ENCODE peak calls at places on chromosomes 7 and 10, in nine cellular contexts. L, A, F, Q, T, C, Y, W and K are unnamed samples.

GRCh38 chr7:949021-949934 is 5.2 kb downstream of the ADAP1 start:
- DNase-seq in Y (peak), L (peak), C (no peak), F (no peak), Q (no peak), T (no peak), A (peak), W (no peak), K (no peak)

GRCh38 chr10:72709041-72709440 is 17.1 kb downstream of the MCU start:
- DNase-seq in T (no peak), Q (no peak), A (no peak), C (no peak), F (peak), L (no peak), Y (no peak), W (peak), K (no peak)

GRCh38 chr7:43838201-43838659 is 31.1 kb downstream of the MRPS24 start:
- DNase-seq in F (no peak), L (no peak), T (no peak), Q (no peak), A (no peak), W (no peak), Y (no peak), C (no peak), K (no peak)

GRCh38 chr10:117674641-117675040 is 132.1 kb downstream of the EMX2 start:
- DNase-seq in C (no peak), T (no peak), A (no peak), Y (no peak), F (no peak), W (no peak), Q (no peak), L (no peak), K (no peak)

GRCh38 chr10:124917939-124918830 is 23.7 kb upstream of the ZRANB1 start:
- DNase-seq in F (peak), T (no peak), L (no peak), W (peak), Y (no peak), A (no peak), Q (no peak), C (no peak), K (no peak)

GRCh38 chr7:93043393-93043985 is 74.3 kb downstream of the SAMD9 start:
- DNase-seq in Q (no peak), L (no peak), C (peak), Y (no peak), F (peak), T (no peak), W (peak), A (no peak), K (peak)

GRCh38 chr10:94212876-94213595 is 149.7 kb downstream of the NOC3L start:
- DNase-seq in Y (no peak), F (peak), A (peak), W (peak), Q (no peak), T (no peak), C (no peak), L (no peak), K (no peak)

GRCh38 chr10:52542891-52543290 is 228.8 kb downstream of the DKK1 start:
- DNase-seq in T (no peak), C (no peak), W (peak), F (no peak), Q (no peak), Y (no peak), L (no peak), A (no peak), K (no peak)

GRCh38 chr10:128781636-128782035 is 655.4 kb upstream of the MKI67 start:
- DNase-seq in T (no peak), Q (no peak), W (no peak), Y (no peak), F (no peak), C (no peak), A (no peak), L (no peak), K (no peak)

DNA sequence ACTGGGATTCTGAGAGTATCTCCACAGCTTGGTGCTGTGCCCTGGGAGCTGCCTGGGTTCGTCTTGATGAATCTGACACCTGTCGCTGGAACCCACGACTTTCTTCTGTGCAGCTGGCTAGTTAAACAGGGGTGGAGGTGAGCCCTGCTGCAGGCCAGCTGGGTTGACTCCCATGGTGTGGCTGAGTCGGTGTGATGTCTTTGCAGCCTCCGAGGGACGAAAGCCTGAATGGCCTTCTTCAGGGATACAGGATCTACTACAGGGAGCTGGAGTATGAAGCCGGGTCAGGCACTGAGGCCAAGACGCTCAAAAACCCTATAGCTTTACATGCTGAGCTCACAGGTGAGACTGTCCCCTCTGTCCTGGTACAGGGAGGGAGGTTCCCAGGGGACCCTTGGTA is 508.1 kb upstream of the FOXK1 start:
- DNase-seq in C (no peak), W (no peak), A (no peak), Y (no peak), F (no peak), Q (no peak), L (no peak), T (no peak), K (no peak)
- TF ChIP-seq CTCF in C (no peak), W (no peak), A (no peak), Y (no peak), F (no peak), Q (no peak), L (no peak), T (no peak), K (no peak)

GRCh38 chr7:12207046-12207445 is 4.0 kb upstream of the TMEM106B start:
- DNase-seq in F (no peak), L (no peak), W (no peak), Q (no peak), Y (peak), A (no peak), T (no peak), C (no peak), K (no peak)

GRCh38 chr7:12217311-12217710 is 6.2 kb downstream of the TMEM106B start:
- DNase-seq in A (no peak), W (no peak), C (no peak), F (no peak), T (no peak), Q (no peak), Y (no peak), L (no peak), K (no peak)

GRCh38 chr7:12212051-12212485 is 974 bp downstream of the TMEM106B start:
- DNase-seq in F (peak), A (no peak), Q (no peak), T (no peak), Y (peak), C (no peak), W (peak), L (no peak), K (no peak)

GRCh38 chr7:12210179-12211053 is 678 bp upstream of the TMEM106B start:
- DNase-seq in Q (no peak), A (no peak), W (no peak), C (no peak), F (no peak), Y (peak), L (peak), T (no peak), K (no peak)

DNA sequence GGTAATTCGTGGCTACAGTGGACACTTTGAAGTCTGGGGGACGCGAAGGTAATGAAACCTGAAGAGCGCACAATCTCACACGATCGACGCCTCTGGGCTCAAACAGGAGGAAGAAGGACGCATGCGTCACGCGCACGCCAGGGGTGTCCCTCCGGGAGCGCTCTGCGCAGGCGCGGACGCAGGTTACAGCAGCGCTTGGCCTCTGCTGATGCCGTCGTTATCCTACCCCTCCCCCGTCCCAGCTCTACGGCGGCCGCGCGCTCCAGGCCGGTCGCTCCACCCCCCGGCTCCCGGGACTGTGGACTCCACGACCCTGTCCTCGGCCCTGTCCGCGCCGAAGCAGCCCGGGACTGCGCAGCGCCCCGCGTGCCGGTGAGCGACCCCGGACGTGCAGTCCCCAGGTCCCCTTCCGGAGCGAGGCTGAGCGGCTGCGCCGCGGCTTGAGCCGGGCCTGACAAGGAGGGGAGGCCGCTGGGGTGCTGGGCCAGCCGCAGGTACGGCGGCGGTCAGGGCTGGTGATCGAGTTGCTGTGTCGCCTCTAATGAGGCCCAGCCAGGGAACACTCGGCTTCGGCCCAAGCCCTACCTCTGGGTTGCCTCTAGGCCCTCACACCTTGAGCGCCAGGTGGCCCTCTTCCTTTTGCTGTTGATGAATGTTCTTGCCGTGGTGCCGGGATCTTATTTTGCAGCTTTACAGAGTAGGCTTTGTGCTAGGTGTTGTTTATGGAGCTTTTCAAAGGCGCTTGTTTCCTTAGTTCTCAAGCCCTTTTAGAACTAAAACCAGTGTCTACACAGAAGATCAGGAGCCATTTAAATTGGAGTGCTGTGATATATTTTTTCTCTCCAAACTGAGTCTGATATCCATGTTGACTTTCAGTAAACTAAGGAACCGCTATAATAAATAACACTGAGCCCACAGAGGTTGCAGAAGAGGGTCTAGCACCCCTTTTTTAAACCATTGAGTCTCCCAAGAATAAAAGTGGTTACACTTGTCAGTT is at the start of gene TMEM106B:
- DNase-seq in T (peak), A (peak), F (peak), C (peak), W (peak), L (peak), Q (peak), Y (peak), K (peak)
- TF ChIP-seq CTCF in T (no peak), A (no peak), F (no peak), C (no peak), W (peak), L (no peak), Q (peak), Y (no peak), K (no peak)

GRCh38 chr7:74403521-74404387 is 50.0 kb upstream of the GTF2IRD1 start:
- DNase-seq in A (peak), W (no peak), Y (no peak), C (no peak), F (no peak), T (no peak), Q (no peak), L (no peak), K (no peak)

GRCh38 chr7:74404741-74405140 is 49.0 kb upstream of the GTF2IRD1 start:
- DNase-seq in F (no peak), Q (no peak), W (no peak), T (no peak), L (no peak), C (no peak), Y (no peak), A (no peak), K (no peak)

GRCh38 chr7:74405899-74406512 is 47.7 kb upstream of the GTF2IRD1 start:
- DNase-seq in A (peak), T (no peak), L (no peak), Y (no peak), C (no peak), W (no peak), F (no peak), Q (no peak), K (no peak)

GRCh38 chr7:74404388-74404700 is 49.4 kb upstream of the GTF2IRD1 start:
- DNase-seq in Q (no peak), T (no peak), A (peak), F (no peak), Y (no peak), C (no peak), W (no peak), L (no peak), K (no peak)

DNA sequence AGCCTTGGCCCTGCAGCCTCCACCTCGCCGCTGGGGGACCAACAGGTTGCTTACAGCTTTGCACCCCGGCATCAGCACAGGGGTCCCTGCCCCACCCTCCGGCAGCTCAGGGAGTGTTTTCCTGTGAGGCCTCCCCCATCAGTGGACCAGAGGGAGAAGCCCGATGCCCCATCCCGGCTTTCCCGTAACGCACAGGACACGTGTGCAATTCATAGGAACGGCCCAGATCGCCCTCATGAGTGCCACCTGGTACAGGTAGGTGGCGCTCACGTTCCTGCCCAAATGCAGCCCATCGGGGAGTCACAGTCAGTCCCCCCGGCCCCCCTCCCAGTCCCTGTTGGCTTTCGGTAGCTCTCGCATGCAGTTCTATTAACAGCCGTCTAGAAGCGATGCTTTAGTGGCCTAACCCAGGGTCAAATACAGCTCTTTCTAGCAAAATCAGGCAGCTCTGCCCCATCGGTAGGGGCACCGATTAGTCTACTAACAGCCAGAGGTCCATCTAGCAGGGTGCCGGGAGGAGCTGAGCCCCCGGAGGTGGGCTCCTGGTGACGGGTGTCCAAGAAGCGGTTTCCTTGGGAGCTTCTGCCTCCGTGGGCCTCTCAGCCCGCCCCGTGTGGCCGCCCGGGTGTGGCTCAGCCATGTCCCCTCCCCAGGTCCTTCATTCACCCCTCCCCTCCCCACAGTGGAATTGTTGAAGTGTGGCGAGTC is 48.4 kb upstream of the GTF2IRD1 start:
- DNase-seq in F (no peak), A (peak), W (no peak), C (no peak), Y (no peak), L (no peak), T (peak), Q (no peak), K (no peak)
- TF ChIP-seq CTCF in F (peak), A (no peak), W (no peak), C (peak), Y (no peak), L (peak), T (peak), Q (no peak), K (peak)

DNA sequence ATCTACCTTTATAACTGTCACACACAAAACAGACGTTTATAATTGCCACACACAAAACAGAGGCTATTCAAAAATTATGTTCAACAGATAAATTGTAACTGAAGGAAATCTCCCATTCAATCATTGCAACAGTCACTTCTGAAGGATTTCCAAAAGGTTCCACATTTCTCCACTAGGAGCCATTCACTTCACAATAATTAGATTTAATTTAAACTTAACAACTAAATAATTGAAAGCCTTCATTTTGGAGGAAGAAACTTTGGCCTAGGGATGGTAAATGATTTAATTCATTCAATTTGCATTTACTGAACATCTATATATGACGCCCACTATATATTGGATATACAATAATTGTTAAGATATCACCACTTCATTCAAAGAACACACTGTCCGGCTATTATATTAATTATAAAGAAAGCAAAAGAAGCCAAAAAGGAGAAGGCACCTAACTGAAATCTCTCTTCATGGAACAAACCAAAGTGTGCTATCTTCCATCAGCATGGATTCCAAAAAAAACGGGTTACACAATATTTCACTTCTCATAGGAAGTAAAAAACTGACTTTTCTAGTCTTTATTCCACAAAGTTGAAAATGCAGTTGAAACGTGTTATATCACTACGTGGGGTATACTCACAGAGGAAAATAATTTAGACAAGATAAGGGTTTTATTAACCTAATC is 1.7 kb downstream of the ATAD1 start:
- DNase-seq in A (no peak), Y (no peak), Q (no peak), T (no peak), L (no peak), W (no peak), F (no peak), C (no peak), K (no peak)
- TF ChIP-seq CTCF in A (no peak), Y (no peak), Q (no peak), T (no peak), L (no peak), W (no peak), F (no peak), C (peak), K (no peak)

GRCh38 chr7:40447345-40447744 is 312.5 kb downstream of the SUGCT start:
- DNase-seq in Q (no peak), A (no peak), F (no peak), T (no peak), L (no peak), Y (no peak), W (no peak), C (no peak), K (no peak)
- TF ChIP-seq CTCF in Q (no peak), A (no peak), F (no peak), T (no peak), L (no peak), Y (no peak), W (no peak), C (no peak), K (no peak)

DNA sequence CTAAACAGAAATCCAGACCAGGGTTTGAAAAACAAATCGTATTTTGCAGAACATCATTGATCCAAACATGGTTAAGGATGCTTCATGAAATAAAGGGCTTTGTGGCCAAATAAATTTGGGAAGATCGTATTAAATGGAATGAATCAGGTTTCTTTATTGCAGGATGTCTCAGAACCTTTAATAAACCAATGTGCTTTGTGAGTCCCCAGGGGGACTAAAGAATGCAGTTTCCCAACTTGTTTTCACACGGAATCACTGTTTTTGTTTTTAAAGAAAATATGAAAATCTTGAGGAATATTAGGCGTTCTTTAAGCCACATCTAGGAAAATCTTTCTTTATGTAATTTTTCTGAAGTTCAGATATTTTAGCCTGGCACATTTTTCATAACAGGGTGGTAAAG is 16.8 kb upstream of the CCDC172 start:
- DNase-seq in Y (no peak), C (no peak), F (no peak), T (no peak), W (no peak), L (no peak), Q (no peak), A (no peak), K (no peak)
- TF ChIP-seq CTCF in Y (no peak), C (no peak), F (no peak), T (no peak), W (no peak), L (no peak), Q (no peak), A (no peak), K (no peak)

DNA sequence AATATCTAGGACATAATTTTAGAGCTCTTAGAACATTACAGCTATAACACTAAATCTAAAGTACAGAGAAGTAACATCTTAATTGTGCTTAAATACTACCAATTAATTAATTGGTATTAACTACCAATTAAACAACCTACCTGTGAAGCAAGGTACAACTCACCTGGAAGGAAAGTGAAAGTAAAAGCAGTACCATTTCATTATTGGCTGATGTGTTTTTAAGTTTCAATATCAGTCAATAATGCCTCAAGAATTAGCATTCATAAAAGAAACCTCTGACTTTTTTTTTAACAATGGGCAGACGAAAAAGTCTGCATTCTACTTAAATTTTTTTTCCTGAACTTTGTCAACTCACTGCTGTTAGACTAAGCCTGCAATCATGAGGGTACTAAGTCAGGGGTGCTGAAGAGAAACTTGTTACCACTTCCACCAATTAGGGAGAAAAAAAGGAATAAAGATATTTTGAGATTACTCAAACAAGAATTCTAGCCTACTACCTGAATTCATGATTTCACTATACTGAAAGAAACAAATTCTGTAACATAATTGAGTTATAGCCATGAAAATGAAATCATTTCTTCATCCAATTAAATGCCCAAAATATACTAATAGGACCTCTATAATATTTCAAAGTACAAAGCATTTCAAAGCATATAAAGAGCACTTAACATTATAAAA is 19.9 kb downstream of the UPF2 start:
- DNase-seq in Y (no peak), Q (no peak), F (no peak), W (no peak), A (no peak), C (no peak), T (no peak), L (no peak), K (no peak)
- TF ChIP-seq CTCF in Y (no peak), Q (no peak), F (no peak), W (no peak), A (no peak), C (no peak), T (no peak), L (no peak), K (no peak)

GRCh38 chr7:49244543-49244942 is 320.2 kb downstream of the CDC14C start:
- DNase-seq in L (no peak), F (no peak), C (no peak), Y (no peak), Q (no peak), T (no peak), A (no peak), W (no peak), K (no peak)

GRCh38 chr7:49247759-49248158 is 323.4 kb downstream of the CDC14C start:
- DNase-seq in W (no peak), T (no peak), F (no peak), Y (no peak), A (no peak), L (no peak), C (no peak), Q (no peak), K (no peak)

GRCh38 chr7:49245062-49245461 is 320.7 kb downstream of the CDC14C start:
- DNase-seq in Q (no peak), A (no peak), C (no peak), T (no peak), W (no peak), Y (no peak), L (no peak), F (no peak), K (no peak)

GRCh38 chr7:49243521-49243920 is 319.2 kb downstream of the CDC14C start:
- DNase-seq in Y (no peak), A (no peak), Q (no peak), T (no peak), C (no peak), W (no peak), F (no peak), L (no peak), K (no peak)
- TF ChIP-seq CTCF in Y (no peak), A (no peak), Q (no peak), T (no peak), C (no peak), W (no peak), F (no peak), L (no peak), K (no peak)